ENCODE peak calls at places on chromosomes 12 and 14, in nine cellular contexts. Q, V, N, L, D, T, G, S and U are unnamed samples.

GRCh38 chr14:61493239-61493638 is 171.9 kb downstream of the PRKCH start:
- DNase-seq in Q (no peak), V (no peak), N (peak; percentile 89), L (no peak), D (no peak), T (peak; percentile 59), G (no peak), S (peak; percentile 97), U (no peak)

GRCh38 chr12:49982246-49983229 is 9.8 kb downstream of the AQP6 start:
- DNase-seq in Q (no peak), V (no peak), N (no peak), L (no peak), D (no peak), T (no peak), G (no peak), S (peak; percentile 21), U (no peak)

GRCh38 chr12:26188132-26188531 is 7.2 kb upstream of the SSPN start:
- DNase-seq in Q (no peak), V (no peak), N (peak; percentile 52), L (no peak), D (no peak), T (no peak), G (no peak), S (peak; percentile 83), U (no peak)

GRCh38 chr12:103387385-103387784 is 108.4 kb downstream of the C12orf42 start:
- DNase-seq in Q (peak; percentile 37), V (no peak), N (no peak), L (no peak), D (no peak), T (no peak), G (no peak), S (no peak), U (peak; percentile 95)

GRCh38 chr12:70094467-70094866 is 148.8 kb upstream of the CNOT2 start:
- DNase-seq in Q (no peak), V (no peak), N (no peak), L (no peak), D (no peak), T (no peak), G (no peak), S (no peak), U (no peak)

GRCh38 chr12:127485528-127485927 is 781.4 kb upstream of the TMEM132C start:
- DNase-seq in Q (peak; percentile 14), V (no peak), N (peak; percentile 77), L (no peak), D (no peak), T (peak; percentile 77), G (peak; percentile 7), S (peak; percentile 86), U (no peak)

GRCh38 chr14:75254381-75254821 is 24.2 kb upstream of the FOS start:
- DNase-seq in Q (peak; percentile 34), V (no peak), N (no peak), L (no peak), D (no peak), T (no peak), G (no peak), S (no peak), U (peak; percentile 12)

GRCh38 chr14:69291891-69292586 is 32.1 kb downstream of the GALNT16 start:
- DNase-seq in Q (no peak), V (no peak), N (peak; percentile 51), L (no peak), D (no peak), T (no peak), G (no peak), S (peak; percentile 21), U (no peak)

GRCh38 chr12:109385339-109386078 is 37.8 kb downstream of the MYO1H start:
- DNase-seq in Q (peak; percentile 83), V (no peak), N (peak; percentile 77), L (no peak), D (peak; percentile 61), T (peak; percentile 45), G (peak; percentile 6), S (peak; percentile 69), U (peak; percentile 45)

GRCh38 chr14:71967709-71968108 is 35.5 kb downstream of the RGS6 start:
- DNase-seq in Q (no peak), V (no peak), N (no peak), L (no peak), D (no peak), T (no peak), G (no peak), S (no peak), U (no peak)

GRCh38 chr12:102522768-102523167 is 42.4 kb upstream of the IGF1 start:
- DNase-seq in Q (peak; percentile 12), V (no peak), N (no peak), L (no peak), D (no peak), T (no peak), G (no peak), S (no peak), U (no peak)

GRCh38 chr14:91732439-91732838 is 553 bp upstream of the CATSPERB start:
- DNase-seq in Q (no peak), V (no peak), N (no peak), L (no peak), D (no peak), T (no peak), G (no peak), S (no peak), U (no peak)

GRCh38 chr14:100472491-100472890 is 114.7 kb downstream of the BEGAIN start:
- DNase-seq in Q (no peak), V (no peak), N (no peak), L (no peak), D (no peak), T (no peak), G (no peak), S (no peak), U (no peak)